ENCODE peak calls at places on chromosome 6, in nine cellular contexts. J is H1; N is fibroblast of lung; B is tibial nerve; G is CD4-positive, CD25-positive, alpha-beta regulatory T cell; R is CD8-positive, alpha-beta memory T cell; V is right lobe of liver; I is CD4-positive, alpha-beta T cell; M is GM23248. U is an unnamed sample.

GRCh38 chr6:90610291-90610670 is 23.4 kb upstream of the MAP3K7 start:
- DNase-seq in M (peak; percentile 18), B (no peak), J (no peak), I (no peak), N (peak; percentile 29), G (no peak), V (no peak), R (no peak), U (no peak)

GRCh38 chr6:111875741-111876140 is 2.5 kb upstream of the FYN start:
- DNase-seq in M (no peak), B (no peak), N (no peak), J (no peak), G (no peak), V (no peak), R (no peak), I (no peak), U (no peak)

GRCh38 chr6:45531999-45532605 is 154.4 kb upstream of the SUPT3H start:
- DNase-seq in I (no peak), N (no peak), B (no peak), V (no peak), G (no peak), M (no peak), J (no peak), R (no peak), U (no peak)

GRCh38 chr6:47454713-47455396 is 22.7 kb upstream of the CD2AP start:
- DNase-seq in B (no peak), N (no peak), G (no peak), J (no peak), R (no peak), M (no peak), I (no peak), V (no peak), U (no peak)

GRCh38 chr6:98957440-98957839 is 9.7 kb upstream of the FBXL4 start:
- DNase-seq in M (peak; percentile 8), J (no peak), B (no peak), I (no peak), N (peak; percentile 68), G (no peak), V (no peak), R (no peak), U (no peak)

GRCh38 chr6:145547596-145548325 is 187.6 kb downstream of the EPM2A start:
- DNase-seq in V (no peak), B (no peak), R (no peak), J (no peak), M (peak; percentile 12), I (no peak), N (no peak), G (no peak), U (no peak)

GRCh38 chr6:21935561-21936028 is 342.0 kb downstream of the SOX4 start:
- DNase-seq in B (no peak), V (no peak), M (peak; percentile 72), I (no peak), R (no peak), G (no peak), J (peak; percentile 33), N (peak; percentile 60), U (no peak)

GRCh38 chr6:143696327-143697000 is 18.7 kb downstream of the PHACTR2 start:
- DNase-seq in M (no peak), B (no peak), G (no peak), J (no peak), V (no peak), R (no peak), I (no peak), N (peak; percentile 23), U (no peak)

GRCh38 chr6:144379356-144379755 is 94.2 kb downstream of the UTRN start:
- DNase-seq in V (no peak), I (no peak), J (no peak), M (peak; percentile 79), G (no peak), R (no peak), B (no peak), N (peak; percentile 14), U (no peak)

GRCh38 chr6:9139762-9140161 is 704.4 kb upstream of the SLC35B3 start:
- DNase-seq in N (peak; percentile 83), G (no peak), I (no peak), J (no peak), V (no peak), M (peak; percentile 90), R (no peak), B (no peak), U (no peak)

GRCh38 chr6:107185570-107185969 is 70.3 kb upstream of the BEND3 start:
- DNase-seq in R (no peak), V (no peak), M (peak; percentile 12), G (no peak), N (peak; percentile 41), B (no peak), J (no peak), I (no peak), U (no peak)

GRCh38 chr6:14458669-14459266 is 341.2 kb downstream of the CD83 start:
- DNase-seq in M (peak; percentile 89), G (no peak), I (no peak), J (no peak), V (no peak), N (peak; percentile 96), B (no peak), R (no peak), U (no peak)

GRCh38 chr6:106477790-106478189 is 117.3 kb downstream of the CRYBG1 start:
- DNase-seq in I (no peak), V (no peak), N (no peak), R (no peak), J (no peak), G (no peak), M (no peak), B (no peak), U (no peak)

GRCh38 chr6:31621991-31622390 is 1.5 kb downstream of the PRRC2A start:
- DNase-seq in N (no peak), M (peak; percentile 42), G (no peak), I (no peak), B (no peak), J (no peak), V (no peak), R (no peak), U (no peak)

DNA sequence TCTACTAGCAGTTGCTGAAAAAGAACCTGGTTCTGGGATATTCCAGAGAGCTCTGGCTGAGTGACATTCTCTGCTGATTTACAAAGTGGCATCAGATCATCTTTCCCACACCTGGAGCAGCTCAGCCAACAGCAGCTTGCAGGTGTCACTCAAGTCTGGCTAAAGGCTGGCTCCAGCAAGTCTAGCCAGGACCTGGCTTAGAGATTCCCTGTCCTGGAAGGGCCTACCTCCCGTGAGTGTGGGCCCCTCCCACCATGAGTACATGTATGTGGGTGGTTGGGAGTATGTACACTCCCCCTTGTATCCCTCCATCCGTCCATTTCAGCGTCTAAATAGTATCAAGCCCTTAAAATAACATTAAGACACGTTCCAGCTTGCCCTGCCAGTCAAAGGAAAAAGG is 539.3 kb upstream of the ID4 start:
- DNase-seq in R (no peak), I (no peak), N (no peak), J (no peak), B (no peak), G (no peak), V (no peak), M (no peak), U (no peak)
- H3K9me3 ChIP-seq in R (no peaks in the 10 kb centered on the region), I (no peaks in the 10 kb centered on the region), N (no peaks in the 10 kb centered on the region), J (no peaks in the 10 kb centered on the region), B (no peaks in the 10 kb centered on the region), G (no peaks in the 10 kb centered on the region), V (no peaks in the 10 kb centered on the region), M (no peaks in the 10 kb centered on the region), U (no peaks in the 10 kb centered on the region)

GRCh38 chr6:151236668-151237401 is 2.9 kb upstream of the AKAP12 start:
- DNase-seq in N (no peak), V (no peak), R (no peak), I (no peak), B (no peak), J (no peak), M (no peak), G (no peak), U (no peak)
- H3K9me3 ChIP-seq in N (no peaks in the 10 kb centered on the region), V (no peaks in the 10 kb centered on the region), R (no peaks in the 10 kb centered on the region), I (no peaks in the 10 kb centered on the region), B (no peaks in the 10 kb centered on the region), J (no peaks in the 10 kb centered on the region), M (no peaks in the 10 kb centered on the region), G (no peaks in the 10 kb centered on the region), U (no peaks in the 10 kb centered on the region)

DNA sequence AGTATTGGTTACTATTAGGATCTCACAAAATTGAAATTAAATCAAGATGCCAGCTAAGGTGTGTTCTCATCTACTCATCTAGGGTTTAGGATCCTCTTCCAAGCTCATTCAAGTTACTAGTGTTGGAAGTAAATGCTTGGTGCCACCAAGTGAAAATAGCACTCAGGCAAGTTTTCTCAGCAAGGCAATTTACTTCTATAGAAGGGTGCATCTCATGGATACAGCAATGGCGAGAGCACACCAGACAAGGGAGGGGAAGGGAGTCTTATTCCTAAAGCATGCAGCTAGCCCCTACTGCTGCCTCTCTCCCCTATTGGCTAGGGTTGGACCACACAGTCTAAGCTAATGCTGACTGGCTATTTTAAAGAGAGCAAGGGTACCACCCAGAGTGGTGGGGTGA is 23.0 kb upstream of the FAM8A1 start:
- DNase-seq in M (no peak), I (no peak), B (no peak), R (no peak), V (no peak), G (no peak), N (no peak), J (no peak), U (no peak)
- H3K9me3 ChIP-seq in M (no peaks in the 10 kb centered on the region), I (peaks cover 10% of the 10 kb centered on the region), B (peaks cover 9% of the 10 kb centered on the region), R (no peaks in the 10 kb centered on the region), V (no peaks in the 10 kb centered on the region), G (peaks cover 10% of the 10 kb centered on the region), N (no peaks in the 10 kb centered on the region), J (no peaks in the 10 kb centered on the region), U (peaks cover 10% of the 10 kb centered on the region)

DNA sequence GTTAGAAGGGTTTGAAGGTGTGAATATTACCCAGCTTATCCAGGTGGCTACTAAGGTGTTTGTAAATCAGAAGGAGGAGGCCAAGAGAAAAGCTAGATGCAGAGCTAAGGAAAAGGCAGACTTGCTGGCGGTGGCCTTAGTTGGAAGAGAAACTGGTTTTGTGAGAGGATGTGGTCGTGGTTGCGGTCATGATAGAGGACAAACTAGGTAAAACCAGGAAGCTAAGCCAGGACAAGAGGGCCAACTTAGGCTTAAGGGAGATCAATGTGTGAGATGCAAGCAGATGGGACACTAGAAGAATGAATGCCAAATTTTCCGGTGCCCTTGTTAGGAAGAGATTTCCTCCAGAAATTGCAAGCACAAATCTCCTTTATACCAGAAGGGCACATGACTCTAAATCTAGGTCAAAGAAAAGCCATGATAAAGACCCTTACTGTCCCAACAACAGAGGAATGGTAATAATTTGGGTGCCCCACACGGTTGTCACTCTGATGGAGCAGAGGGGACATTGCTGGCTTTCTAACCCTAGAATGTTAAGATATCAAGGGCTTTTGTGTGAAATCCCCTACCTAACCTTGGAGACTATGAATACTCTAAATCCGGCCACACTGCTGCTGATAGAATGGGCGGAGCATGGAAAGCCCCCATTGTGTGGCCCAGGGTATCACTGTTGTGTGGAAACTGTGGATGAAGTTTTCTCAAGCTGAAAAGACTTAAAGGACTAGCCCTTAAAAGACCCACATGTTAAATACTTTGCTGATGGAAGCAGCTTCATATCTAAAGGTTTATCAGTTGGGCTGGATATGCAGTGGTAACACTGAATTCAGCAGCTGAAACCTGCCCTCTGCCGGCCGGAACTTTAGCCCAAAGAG is 7.8 kb downstream of the IL22RA2 start:
- DNase-seq in R (peak; percentile 41), M (peak; percentile 55), J (no peak), N (no peak), I (peak; percentile 13), B (no peak), G (no peak), V (no peak), U (no peak)
- H3K9me3 ChIP-seq in R (no peaks in the 10 kb centered on the region), M (no peaks in the 10 kb centered on the region), J (peaks cover 56% of the 10 kb centered on the region), N (no peaks in the 10 kb centered on the region), I (peaks cover 5% of the 10 kb centered on the region), B (no peaks in the 10 kb centered on the region), G (no peaks in the 10 kb centered on the region), V (no peaks in the 10 kb centered on the region), U (no peaks in the 10 kb centered on the region)

U was measured in tibial artery.